ENCODE peak calls at places on chromosomes 11 and 22, in five cellular contexts. N, X, W, S and B are unnamed samples.

GRCh38 chr11:94768602-94769511 is 701 bp downstream of the AMOTL1 start:
- DNase-seq in N (peak), W (no peak), X (peak), S (no peak), B (peak)

GRCh38 chr22:18060646-18061620 is 16.9 kb upstream of the PEX26 start:
- DNase-seq in X (peak), N (no peak), W (no peak), S (no peak), B (no peak)

GRCh38 chr11:86101941-86102407 is 33.1 kb upstream of the PICALM start:
- DNase-seq in W (no peak), N (no peak), X (no peak), S (no peak), B (peak)

GRCh38 chr11:120710354-120711187 is 199.0 kb downstream of the GRIK4 start:
- DNase-seq in W (no peak), X (peak), S (no peak), N (peak), B (no peak)

GRCh38 chr11:126764221-126764620 is 236.3 kb downstream of the KIRREL3 start:
- DNase-seq in N (no peak), W (no peak), X (no peak), S (no peak), B (peak)

GRCh38 chr11:79119491-79120284 is 321.1 kb downstream of the TENM4 start:
- DNase-seq in N (no peak), S (no peak), X (no peak), W (no peak), B (no peak)

GRCh38 chr11:130390071-130390758 is 38.2 kb downstream of the ADAMTS8 start:
- DNase-seq in W (peak), X (peak), S (no peak), N (no peak), B (no peak)

GRCh38 chr11:46238967-46239800 is 38.3 kb upstream of the CREB3L1 start:
- DNase-seq in X (peak), N (peak), S (no peak), W (peak), B (peak)

GRCh38 chr22:32342977-32343376 is 14.7 kb upstream of the RFPL3 start:
- DNase-seq in W (no peak), X (no peak), N (no peak), S (no peak), B (no peak)

GRCh38 chr22:24402460-24403192 is 24.8 kb upstream of the ADORA2A start:
- DNase-seq in W (peak), N (peak), S (no peak), X (peak), B (no peak)

GRCh38 chr11:32029721-32030120 is 61.2 kb upstream of the RCN1 start:
- DNase-seq in X (no peak), S (no peak), W (no peak), N (no peak), B (no peak)

GRCh38 chr22:35437038-35437437 is 37.1 kb downstream of the MCM5 start:
- DNase-seq in X (peak), S (no peak), N (no peak), W (no peak), B (peak)

GRCh38 chr11:113998574-113998973 is 23.7 kb downstream of the HTR3A start:
- DNase-seq in N (no peak), X (no peak), S (no peak), W (no peak), B (no peak)

GRCh38 chr22:41532908-41533825 is 11.1 kb downstream of the POLR3H start:
- DNase-seq in W (peak), X (peak), S (no peak), N (peak), B (peak)

GRCh38 chr22:37740455-37741311 is 43.8 kb downstream of the TRIOBP start:
- DNase-seq in W (no peak), N (no peak), S (no peak), X (no peak), B (no peak)

GRCh38 chr11:83540112-83540675 is 254.0 kb upstream of the CCDC90B start:
- DNase-seq in W (no peak), N (no peak), X (no peak), S (no peak), B (no peak)

GRCh38 chr11:123518496-123519054 is 88.5 kb downstream of the GRAMD1B start:
- DNase-seq in W (no peak), X (no peak), S (no peak), N (no peak), B (no peak)

GRCh38 chr11:79438631-79439429 is 2.0 kb downstream of the TENM4 start:
- DNase-seq in N (no peak), W (no peak), X (peak), S (no peak), B (no peak)

GRCh38 chr11:32006799-32007388 is 84.0 kb upstream of the RCN1 start:
- DNase-seq in W (peak), N (no peak), X (peak), S (no peak), B (peak)

GRCh38 chr11:19817870-19818269 is 105.2 kb downstream of the NAV2 start:
- DNase-seq in X (no peak), N (no peak), W (no peak), S (no peak), B (peak)

GRCh38 chr11:7538466-7539454 is 25.0 kb downstream of the PPFIBP2 start:
- DNase-seq in N (peak), S (no peak), W (no peak), X (no peak), B (no peak)

GRCh38 chr11:8928981-8929615 is 3.6 kb downstream of the C11orf16 start:
- DNase-seq in S (no peak), N (no peak), X (no peak), W (no peak), B (no peak)

GRCh38 chr11:14242198-14242597 is 116.8 kb downstream of the RRAS2 start:
- DNase-seq in X (no peak), S (no peak), N (no peak), W (no peak), B (no peak)

GRCh38 chr11:75800728-75801361 is 14.2 kb upstream of the UVRAG start:
- DNase-seq in W (no peak), N (no peak), X (no peak), S (no peak), B (no peak)

GRCh38 chr22:29030016-29030617 is 31.5 kb downstream of the C22orf31 start:
- DNase-seq in X (peak), W (no peak), N (no peak), S (no peak), B (no peak)

GRCh38 chr11:45859661-45860140 is 12.4 kb downstream of the CRY2 start:
- DNase-seq in S (no peak), X (no peak), N (peak), W (peak), B (no peak)

GRCh38 chr22:36431977-36432376 is 44.2 kb upstream of the MYH9 start:
- DNase-seq in W (no peak), S (no peak), X (no peak), N (no peak), B (no peak)

GRCh38 chr11:122085712-122086111 is 30.3 kb downstream of the BLID start:
- DNase-seq in S (no peak), W (no peak), X (no peak), N (no peak), B (no peak)

GRCh38 chr11:86999859-87000753 is 37.6 kb upstream of the TMEM135 start:
- DNase-seq in S (no peak), W (no peak), X (no peak), N (peak), B (no peak)

GRCh38 chr11:122036493-122036892 is 79.5 kb downstream of the BLID start:
- DNase-seq in S (no peak), X (no peak), N (no peak), W (no peak), B (no peak)

GRCh38 chr11:112085822-112086421 is 634 bp downstream of the TIMM8B start:
- DNase-seq in X (peak), N (no peak), W (peak), S (no peak), B (peak)

GRCh38 chr11:18151581-18151980 is 19.2 kb downstream of the MRGPRX3 start:
- DNase-seq in W (no peak), N (no peak), S (no peak), X (no peak), B (no peak)

GRCh38 chr11:124793466-124794278 is 6.5 kb downstream of the MSANTD2 start:
- DNase-seq in S (no peak), W (peak), N (no peak), X (peak), B (peak)